ENCODE peak calls at places on chromosome 15, in nine cellular contexts. S, Y, G, W, J, R, O, L and D are unnamed samples.

GRCh38 chr15:38129531-38130199 is 123.0 kb upstream of the SPRED1 start:
- DNase-seq in S (no peak), Y (peak), G (no peak), W (peak), J (peak), R (peak), O (peak), L (peak), D (no peak)

GRCh38 chr15:33068007-33068441 is 126.5 kb downstream of the FMN1 start:
- DNase-seq in S (no peak), Y (no peak), G (peak), W (peak), J (peak), R (peak), O (peak), L (peak), D (no peak)

GRCh38 chr15:63718590-63719035 is 115.1 kb downstream of the HERC1 start:
- DNase-seq in S (no peak), Y (peak), G (no peak), W (peak), J (no peak), R (no peak), O (no peak), L (no peak), D (no peak)

GRCh38 chr15:43186003-43186353 is 775 bp downstream of the CCNDBP1 start:
- DNase-seq in S (no peak), Y (no peak), G (no peak), W (no peak), J (no peak), R (peak), O (no peak), L (no peak), D (no peak)

GRCh38 chr15:100842756-100843730 is 36.6 kb upstream of the ALDH1A3 start:
- DNase-seq in S (no peak), Y (no peak), G (no peak), W (peak), J (no peak), R (no peak), O (no peak), L (no peak), D (no peak)

GRCh38 chr15:90001062-90001682 is at the start of gene ZNF710:
- DNase-seq in S (no peak), Y (no peak), G (peak), W (peak), J (peak), R (peak), O (peak), L (peak), D (no peak)

GRCh38 chr15:90159213-90159612 is 41.9 kb upstream of the SEMA4B start:
- DNase-seq in S (no peak), Y (no peak), G (no peak), W (no peak), J (no peak), R (no peak), O (no peak), L (no peak), D (no peak)

GRCh38 chr15:41331833-41332787 is at the start of gene OIP5:
- DNase-seq in S (peak), Y (peak), G (peak), W (peak), J (peak), R (peak), O (peak), L (peak), D (peak)

GRCh38 chr15:51160484-51160883 is 65.8 kb upstream of the TNFAIP8L3 start:
- DNase-seq in S (no peak), Y (no peak), G (no peak), W (no peak), J (no peak), R (no peak), O (no peak), L (no peak), D (no peak)

GRCh38 chr15:43509002-43509922 is 8.1 kb upstream of the MAP1A start:
- DNase-seq in S (no peak), Y (no peak), G (no peak), W (peak), J (no peak), R (no peak), O (peak), L (no peak), D (no peak)

GRCh38 chr15:78540955-78541743 is 905 bp downstream of the PSMA4 start:
- DNase-seq in S (no peak), Y (no peak), G (no peak), W (peak), J (no peak), R (no peak), O (no peak), L (no peak), D (no peak)

GRCh38 chr15:101320501-101321052 is 25.5 kb upstream of the SNRPA1 start:
- DNase-seq in S (no peak), Y (peak), G (peak), W (peak), J (peak), R (peak), O (peak), L (peak), D (no peak)

GRCh38 chr15:94670436-94671034 is 439.2 kb downstream of the MCTP2 start:
- DNase-seq in S (no peak), Y (no peak), G (no peak), W (peak), J (no peak), R (no peak), O (no peak), L (no peak), D (no peak)

GRCh38 chr15:84947947-84948830 is 33.5 kb upstream of the PDE8A start:
- DNase-seq in S (no peak), Y (no peak), G (no peak), W (peak), J (no peak), R (no peak), O (no peak), L (no peak), D (no peak)

GRCh38 chr15:47813985-47814384 is 96.7 kb downstream of the SEMA6D start:
- DNase-seq in S (no peak), Y (no peak), G (no peak), W (no peak), J (no peak), R (no peak), O (no peak), L (no peak), D (no peak)

DNA sequence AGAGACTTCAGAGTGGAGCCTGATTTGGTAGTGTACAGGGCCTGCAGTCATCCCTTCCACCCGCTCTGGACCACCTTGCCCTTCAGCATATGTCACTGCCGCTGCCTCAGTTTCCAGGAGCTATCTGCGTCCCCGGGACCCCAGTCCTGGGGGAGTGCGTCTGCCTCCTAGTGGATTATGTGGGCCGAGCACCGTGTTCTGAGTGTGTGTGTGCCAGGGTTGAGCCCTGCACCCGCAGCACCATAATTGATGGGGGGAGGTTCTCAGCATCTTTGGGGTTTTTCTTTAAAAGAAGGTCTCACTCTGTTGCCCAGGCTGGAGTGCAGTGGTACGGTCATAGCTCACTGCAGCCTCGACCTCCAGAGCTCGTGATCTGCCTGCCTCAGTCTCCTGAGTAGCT is 33.6 kb downstream of the CD276 start:
- DNase-seq in S (no peak), Y (no peak), G (no peak), W (no peak), J (no peak), R (no peak), O (no peak), L (no peak), D (no peak)
- TF ChIP-seq CTCF in S (no peak), Y (no peak), G (no peak), W (peak), J (no peak), R (no peak), O (no peak), L (no peak), D (peak)

GRCh38 chr15:66625974-66626373 is 60.2 kb upstream of the LCTL start:
- DNase-seq in S (no peak), Y (no peak), G (no peak), W (no peak), J (no peak), R (no peak), O (no peak), L (no peak), D (no peak)
- TF ChIP-seq CTCF in S (no peak), Y (no peak), G (no peak), W (no peak), J (no peak), R (no peak), O (no peak), L (no peak), D (no peak)

DNA sequence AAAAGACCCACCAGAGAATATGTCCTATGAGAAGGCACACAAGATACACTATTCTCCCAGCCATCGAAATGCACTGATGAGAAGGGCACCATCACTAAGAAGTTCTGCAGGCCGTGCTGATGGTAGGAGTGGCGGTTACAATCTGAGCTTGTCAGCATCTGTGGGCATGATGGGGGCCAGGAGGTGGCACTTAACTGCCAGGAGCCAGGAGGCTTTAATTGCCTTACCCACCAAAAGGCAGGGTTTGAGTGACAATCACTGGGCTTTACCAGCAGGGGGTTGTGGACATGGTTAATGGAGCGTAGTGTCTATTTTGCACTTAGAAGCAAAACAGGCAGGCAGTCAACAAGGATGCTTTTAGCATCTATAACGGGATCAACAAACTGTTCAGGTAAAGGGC is 16.0 kb upstream of the SQOR start:
- DNase-seq in S (no peak), Y (no peak), G (peak), W (no peak), J (no peak), R (peak), O (no peak), L (no peak), D (no peak)
- TF ChIP-seq CTCF in S (peak), Y (peak), G (no peak), W (no peak), J (no peak), R (no peak), O (no peak), L (no peak), D (peak)

GRCh38 chr15:80982205-80982604 is 7.4 kb downstream of the MESD start:
- DNase-seq in S (no peak), Y (no peak), G (no peak), W (no peak), J (no peak), R (peak), O (no peak), L (no peak), D (no peak)
- TF ChIP-seq CTCF in S (no peak), Y (no peak), G (no peak), W (no peak), J (no peak), R (no peak), O (no peak), L (no peak), D (no peak)

DNA sequence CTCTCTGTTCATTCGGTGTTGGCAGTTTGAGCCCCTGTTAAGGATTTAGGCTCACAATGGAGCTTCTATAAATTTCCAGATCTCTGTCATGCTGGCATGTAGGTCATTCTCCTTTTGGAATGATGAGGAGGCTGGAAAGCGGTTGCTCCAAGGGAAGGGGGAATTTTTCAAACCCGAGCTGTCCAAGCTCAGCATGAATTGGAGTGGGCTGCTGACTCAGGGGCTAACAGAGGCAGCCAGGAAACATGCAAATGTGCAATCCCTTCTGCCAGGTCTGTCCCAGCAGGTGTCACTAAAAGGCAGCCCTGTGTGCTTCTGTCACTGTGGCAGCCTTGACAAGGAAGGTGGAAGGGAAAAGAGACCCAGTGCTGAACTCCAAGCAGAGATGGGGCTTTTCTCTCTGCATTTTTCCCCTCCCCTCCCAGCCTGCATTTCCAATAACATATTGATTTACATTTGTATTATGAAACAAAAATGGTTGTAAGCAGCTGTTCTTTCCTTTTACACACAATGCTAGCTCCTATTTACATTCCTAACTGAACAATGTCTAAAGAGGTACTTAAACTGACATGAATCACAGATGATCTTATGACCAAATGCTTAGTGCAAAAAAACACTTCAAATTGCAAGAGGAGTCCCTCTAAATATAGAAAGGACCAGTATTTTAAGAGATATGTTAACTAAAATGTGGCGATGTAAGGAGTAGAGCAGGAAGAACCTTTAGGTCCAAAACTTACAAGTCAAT is 84.4 kb upstream of the ATP10A start:
- DNase-seq in S (no peak), Y (no peak), G (peak), W (no peak), J (no peak), R (no peak), O (no peak), L (no peak), D (no peak)
- TF ChIP-seq CTCF in S (peak), Y (peak), G (no peak), W (no peak), J (no peak), R (no peak), O (no peak), L (no peak), D (peak)